ENCODE peak calls at places on chromosomes 3 and 15, in five cellular contexts. One of them, this sample, is unnamed. For H3K9me3, the result is how much of the 10 kb centered on the place peaks cover.

GRCh38 chr3:100697183-100697582 is 12.1 kb upstream of the TFG start:
- DNase-seq in Panc1: no peak
- DNase-seq in HCT116: no peak
- DNase-seq in breast epithelium: no peak
- DNase-seq in Peyer's patch: peak
- DNase-seq in this sample: no peak

GRCh38 chr3:63303238-63303637 is 25.1 kb downstream of the SYNPR start:
- DNase-seq in Panc1: no peak
- DNase-seq in HCT116: no peak
- DNase-seq in breast epithelium: no peak
- DNase-seq in Peyer's patch: no peak
- DNase-seq in this sample: no peak

GRCh38 chr3:152030320-152030719 is 156.9 kb downstream of the SUCNR1 start:
- DNase-seq in Panc1: no peak
- DNase-seq in HCT116: no peak
- DNase-seq in breast epithelium: no peak
- DNase-seq in Peyer's patch: no peak
- DNase-seq in this sample: no peak

GRCh38 chr15:71333839-71334238 is 218.6 kb downstream of the THSD4 start:
- DNase-seq in Panc1: no peak
- DNase-seq in HCT116: no peak
- DNase-seq in breast epithelium: no peak
- DNase-seq in Peyer's patch: no peak
- DNase-seq in this sample: no peak

GRCh38 chr3:133655731-133656130 is 6.0 kb downstream of the TOPBP1 start:
- DNase-seq in Panc1: no peak
- DNase-seq in HCT116: no peak
- DNase-seq in breast epithelium: no peak
- DNase-seq in Peyer's patch: no peak
- DNase-seq in this sample: no peak

GRCh38 chr15:90191795-90192494 is 9.2 kb upstream of the SEMA4B start:
- DNase-seq in Panc1: no peak
- DNase-seq in HCT116: peak
- DNase-seq in breast epithelium: peak
- DNase-seq in Peyer's patch: peak
- DNase-seq in this sample: no peak

GRCh38 chr15:90161946-90162345 is 39.2 kb upstream of the SEMA4B start:
- DNase-seq in Panc1: no peak
- DNase-seq in HCT116: no peak
- DNase-seq in breast epithelium: no peak
- DNase-seq in Peyer's patch: peak
- DNase-seq in this sample: no peak

GRCh38 chr3:192063570-192063969 is 602.6 kb downstream of the PYDC2 start:
- DNase-seq in Panc1: no peak
- DNase-seq in HCT116: no peak
- DNase-seq in breast epithelium: no peak
- DNase-seq in Peyer's patch: peak
- DNase-seq in this sample: no peak

GRCh38 chr3:57048728-57049127 is 11.7 kb upstream of the SPATA12 start:
- DNase-seq in Panc1: no peak
- DNase-seq in HCT116: no peak
- DNase-seq in breast epithelium: no peak
- DNase-seq in Peyer's patch: no peak
- DNase-seq in this sample: no peak

GRCh38 chr3:23992051-23992628 is 47.1 kb downstream of the NR1D2 start:
- DNase-seq in Panc1: no peak
- DNase-seq in HCT116: no peak
- DNase-seq in breast epithelium: no peak
- DNase-seq in Peyer's patch: no peak
- DNase-seq in this sample: no peak

GRCh38 chr15:60396964-60397771 is 618 bp downstream of the ANXA2 start:
- DNase-seq in Panc1: no peak
- DNase-seq in HCT116: no peak
- DNase-seq in breast epithelium: peak
- DNase-seq in Peyer's patch: peak
- DNase-seq in this sample: peak

GRCh38 chr3:8442993-8443670 is 58.5 kb upstream of the LMCD1 start:
- DNase-seq in Panc1: no peak
- DNase-seq in HCT116: no peak
- DNase-seq in breast epithelium: no peak
- DNase-seq in Peyer's patch: no peak
- DNase-seq in this sample: no peak

GRCh38 chr3:185605566-185605965 is 19.5 kb downstream of the SENP2 start:
- DNase-seq in Panc1: no peak
- DNase-seq in HCT116: no peak
- DNase-seq in breast epithelium: no peak
- DNase-seq in Peyer's patch: no peak
- DNase-seq in this sample: no peak

GRCh38 chr3:177781686-177782161 is 584.4 kb upstream of the TBL1XR1 start:
- DNase-seq in Panc1: no peak
- DNase-seq in HCT116: no peak
- DNase-seq in breast epithelium: peak
- DNase-seq in Peyer's patch: peak
- DNase-seq in this sample: no peak

GRCh38 chr15:96756656-96757055 is 426.2 kb downstream of the NR2F2 start:
- DNase-seq in Panc1: no peak
- DNase-seq in HCT116: no peak
- DNase-seq in breast epithelium: no peak
- DNase-seq in Peyer's patch: no peak
- DNase-seq in this sample: no peak

GRCh38 chr3:47239929-47240328 is 42.7 kb downstream of the KIF9 start:
- DNase-seq in Panc1: no peak
- DNase-seq in HCT116: no peak
- DNase-seq in breast epithelium: no peak
- DNase-seq in Peyer's patch: no peak
- DNase-seq in this sample: no peak

GRCh38 chr15:70154440-70155347 is 57.0 kb upstream of the TLE3 start:
- DNase-seq in Panc1: no peak
- DNase-seq in HCT116: no peak
- DNase-seq in breast epithelium: no peak
- DNase-seq in Peyer's patch: peak
- DNase-seq in this sample: no peak

GRCh38 chr3:182937293-182938051 is 42.9 kb downstream of the DCUN1D1 start:
- DNase-seq in Panc1: no peak
- DNase-seq in HCT116: no peak
- DNase-seq in breast epithelium: no peak
- DNase-seq in Peyer's patch: no peak
- DNase-seq in this sample: no peak

GRCh38 chr3:105828703-105829102 is 40.1 kb downstream of the CBLB start:
- DNase-seq in Panc1: no peak
- DNase-seq in HCT116: no peak
- DNase-seq in breast epithelium: no peak
- DNase-seq in Peyer's patch: no peak
- DNase-seq in this sample: no peak

GRCh38 chr3:42819351-42819965 is 10.2 kb downstream of the ACKR2 start:
- DNase-seq in Panc1: no peak
- DNase-seq in HCT116: no peak
- DNase-seq in breast epithelium: no peak
- DNase-seq in Peyer's patch: no peak
- DNase-seq in this sample: no peak

GRCh38 chr15:32682569-32682968 is 35.2 kb upstream of the GREM1 start:
- DNase-seq in Panc1: no peak
- DNase-seq in HCT116: no peak
- DNase-seq in breast epithelium: no peak
- DNase-seq in Peyer's patch: no peak
- DNase-seq in this sample: no peak

GRCh38 chr15:33742286-33742685 is 226.0 kb upstream of the CHRM5 start:
- DNase-seq in Panc1: no peak
- DNase-seq in HCT116: no peak
- DNase-seq in breast epithelium: no peak
- DNase-seq in Peyer's patch: no peak
- DNase-seq in this sample: no peak

GRCh38 chr3:122679467-122680291 is 960 bp upstream of the PARP14 start:
- DNase-seq in Panc1: no peak
- DNase-seq in HCT116: no peak
- DNase-seq in breast epithelium: peak
- DNase-seq in Peyer's patch: peak
- DNase-seq in this sample: no peak

GRCh38 chr3:141707741-141708203 is 30.3 kb upstream of the RNF7 start:
- DNase-seq in Panc1: no peak
- DNase-seq in HCT116: no peak
- DNase-seq in breast epithelium: no peak
- DNase-seq in Peyer's patch: no peak
- DNase-seq in this sample: no peak

GRCh38 chr15:97893988-97894387 is 66.5 kb upstream of the ARRDC4 start:
- DNase-seq in Panc1: no peak
- DNase-seq in HCT116: no peak
- DNase-seq in breast epithelium: no peak
- DNase-seq in Peyer's patch: no peak
- DNase-seq in this sample: no peak

GRCh38 chr15:101409621-101410020 is 79.9 kb downstream of the PCSK6 start:
- DNase-seq in Panc1: no peak
- DNase-seq in HCT116: no peak
- DNase-seq in breast epithelium: no peak
- DNase-seq in Peyer's patch: no peak
- DNase-seq in this sample: no peak

GRCh38 chr3:115301364-115301860 is 154.3 kb upstream of the ZBTB20 start:
- DNase-seq in Panc1: no peak
- DNase-seq in HCT116: no peak
- DNase-seq in breast epithelium: no peak
- DNase-seq in Peyer's patch: no peak
- DNase-seq in this sample: no peak

GRCh38 chr3:36201546-36201945 is 178.8 kb upstream of the STAC start:
- DNase-seq in Panc1: no peak
- DNase-seq in HCT116: no peak
- DNase-seq in breast epithelium: no peak
- DNase-seq in Peyer's patch: no peak
- DNase-seq in this sample: no peak

GRCh38 chr3:8893001-8893400 is 70.3 kb downstream of the RAD18 start:
- DNase-seq in Panc1: no peak
- DNase-seq in HCT116: no peak
- DNase-seq in breast epithelium: no peak
- DNase-seq in Peyer's patch: no peak
- DNase-seq in this sample: no peak

GRCh38 chr15:35686347-35686746 is 140.4 kb upstream of the DPH6 start:
- DNase-seq in Panc1: no peak
- DNase-seq in HCT116: no peak
- DNase-seq in breast epithelium: no peak
- DNase-seq in Peyer's patch: no peak
- DNase-seq in this sample: no peak

GRCh38 chr15:55360256-55360655 is 41.2 kb downstream of the PIGB start:
- DNase-seq in Panc1: no peak
- DNase-seq in HCT116: no peak
- DNase-seq in breast epithelium: no peak
- DNase-seq in Peyer's patch: no peak
- DNase-seq in this sample: no peak

GRCh38 chr3:139675327-139675726 is 2.4 kb downstream of the NMNAT3 start:
- DNase-seq in Panc1: no peak
- DNase-seq in HCT116: no peak
- DNase-seq in breast epithelium: no peak
- DNase-seq in Peyer's patch: no peak
- DNase-seq in this sample: no peak

GRCh38 chr15:77975332-77976119 is 102.0 kb downstream of the TBC1D2B start:
- DNase-seq in Panc1: no peak
- DNase-seq in HCT116: no peak
- DNase-seq in breast epithelium: no peak
- DNase-seq in Peyer's patch: no peak
- DNase-seq in this sample: no peak

GRCh38 chr15:40744810-40745152 is 10.3 kb downstream of the RMDN3 start:
- DNase-seq in Panc1: no peak
- DNase-seq in HCT116: no peak
- DNase-seq in breast epithelium: no peak
- DNase-seq in Peyer's patch: peak
- DNase-seq in this sample: no peak

GRCh38 chr15:40746916-40747418 is 8.1 kb downstream of the RMDN3 start:
- DNase-seq in Panc1: no peak
- DNase-seq in HCT116: no peak
- DNase-seq in breast epithelium: no peak
- DNase-seq in Peyer's patch: no peak
- DNase-seq in this sample: no peak

GRCh38 chr15:40739854-40740253 is 15.2 kb downstream of the RMDN3 start:
- DNase-seq in Panc1: no peak
- DNase-seq in HCT116: no peak
- DNase-seq in breast epithelium: no peak
- DNase-seq in Peyer's patch: no peak
- DNase-seq in this sample: no peak

GRCh38 chr15:40743921-40744809 is 10.9 kb downstream of the RMDN3 start:
- DNase-seq in Panc1: no peak
- DNase-seq in HCT116: no peak
- DNase-seq in breast epithelium: no peak
- DNase-seq in Peyer's patch: peak
- DNase-seq in this sample: peak

DNA sequence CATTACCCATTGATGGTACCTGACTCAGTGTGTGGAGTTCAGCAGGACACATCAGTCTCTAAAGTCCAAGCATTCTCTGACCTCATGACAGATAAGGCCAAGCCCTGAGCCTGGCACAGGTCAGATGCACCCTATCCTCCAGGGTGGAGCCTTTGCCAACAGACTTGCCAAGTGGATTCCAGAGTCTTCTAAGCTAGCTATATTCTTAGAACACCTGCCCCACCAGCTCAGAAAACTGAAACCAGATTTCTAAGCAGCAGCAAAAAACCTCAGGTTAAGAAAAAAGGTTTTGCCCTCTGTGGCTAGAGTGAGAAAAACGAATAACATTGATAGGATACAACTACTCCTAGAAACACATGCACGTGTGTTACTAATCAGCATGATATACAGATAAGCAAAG is 11.6 kb downstream of the RMDN3 start:
- DNase-seq in Panc1: no peak
- DNase-seq in HCT116: no peak
- DNase-seq in breast epithelium: no peak
- DNase-seq in Peyer's patch: peak
- DNase-seq in this sample: no peak
- H3K27ac ChIP-seq in Panc1: no peak
- H3K27ac ChIP-seq in HCT116: no peak
- H3K27ac ChIP-seq in breast epithelium: no peak
- H3K27ac ChIP-seq in Peyer's patch: peak
- H3K27ac ChIP-seq in this sample: peak

GRCh38 chr15:47944911-47945310 is 175.9 kb upstream of the SLC24A5 start:
- DNase-seq in Panc1: no peak
- DNase-seq in HCT116: no peak
- DNase-seq in breast epithelium: no peak
- DNase-seq in Peyer's patch: no peak
- DNase-seq in this sample: no peak
- TF ChIP-seq CTCF in Panc1: no peak
- TF ChIP-seq CTCF in HCT116: no peak
- TF ChIP-seq CTCF in breast epithelium: no peak
- TF ChIP-seq CTCF in Peyer's patch: no peak
- TF ChIP-seq CTCF in this sample: no peak

DNA sequence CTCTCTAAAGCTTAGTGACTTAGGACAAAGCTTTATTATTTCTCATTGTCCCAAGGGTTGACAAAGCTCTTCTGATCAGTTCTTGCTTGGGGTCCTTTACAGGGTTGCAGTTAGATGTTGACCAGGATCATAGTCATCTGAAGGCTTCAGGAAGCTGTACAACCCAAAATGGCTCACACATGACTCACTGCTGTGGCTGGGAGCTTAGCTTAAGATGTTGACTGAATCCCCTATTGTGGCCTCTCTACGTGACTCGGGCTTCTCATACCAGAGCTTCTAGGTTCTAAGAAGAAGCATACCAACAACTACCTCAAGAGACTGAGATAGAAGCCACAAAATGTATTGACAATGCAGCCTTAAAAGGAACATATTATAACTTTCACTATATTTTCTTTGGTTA is 569.6 kb upstream of the ROBO2 start:
- DNase-seq in Panc1: no peak
- DNase-seq in HCT116: no peak
- DNase-seq in breast epithelium: no peak
- DNase-seq in Peyer's patch: no peak
- DNase-seq in this sample: no peak
- H3K9me3 ChIP-seq in Panc1: under half
- H3K9me3 ChIP-seq in HCT116: under half
- H3K9me3 ChIP-seq in breast epithelium: under half
- H3K9me3 ChIP-seq in Peyer's patch: under half
- H3K9me3 ChIP-seq in this sample: under half

GRCh38 chr3:196620228-196620627 is 19.3 kb upstream of the NRROS start:
- DNase-seq in Panc1: no peak
- DNase-seq in HCT116: no peak
- DNase-seq in breast epithelium: peak
- DNase-seq in Peyer's patch: peak
- DNase-seq in this sample: no peak
- H3K27ac ChIP-seq in Panc1: no peak
- H3K27ac ChIP-seq in HCT116: no peak
- H3K27ac ChIP-seq in breast epithelium: no peak
- H3K27ac ChIP-seq in Peyer's patch: peak
- H3K27ac ChIP-seq in this sample: no peak